ENCODE peak calls at places on chromosomes 5 and 9, in four cellular contexts. One of them, this sample, is unnamed.

GRCh38 chr9:16954032-16954431 is 83.6 kb upstream of the BNC2 start:
- DNase-seq in suprapubic skin: no peak
- DNase-seq in ecto neural progenitor cell: no peak
- DNase-seq in kidney epithelial cell: no peak
- DNase-seq in this sample: peak

GRCh38 chr5:33370135-33370472 is 70.7 kb upstream of the TARS1 start:
- DNase-seq in suprapubic skin: no peak
- DNase-seq in ecto neural progenitor cell: no peak
- DNase-seq in kidney epithelial cell: peak
- DNase-seq in this sample: peak

GRCh38 chr5:10759111-10759510 is 1.9 kb downstream of the DAP start:
- DNase-seq in suprapubic skin: no peak
- DNase-seq in ecto neural progenitor cell: no peak
- DNase-seq in kidney epithelial cell: no peak
- DNase-seq in this sample: no peak

GRCh38 chr9:127608104-127608966 is 3.7 kb upstream of the STXBP1 start:
- DNase-seq in suprapubic skin: peak
- DNase-seq in ecto neural progenitor cell: peak
- DNase-seq in kidney epithelial cell: no peak
- DNase-seq in this sample: peak

GRCh38 chr9:32294051-32294600 is 90.3 kb upstream of the ACO1 start:
- DNase-seq in suprapubic skin: no peak
- DNase-seq in ecto neural progenitor cell: no peak
- DNase-seq in kidney epithelial cell: no peak
- DNase-seq in this sample: peak

GRCh38 chr5:148911386-148911785 is 85.0 kb downstream of the ADRB2 start:
- DNase-seq in suprapubic skin: no peak
- DNase-seq in ecto neural progenitor cell: no peak
- DNase-seq in kidney epithelial cell: no peak
- DNase-seq in this sample: no peak

GRCh38 chr9:6197330-6197729 is 18.3 kb upstream of the IL33 start:
- DNase-seq in suprapubic skin: no peak
- DNase-seq in ecto neural progenitor cell: no peak
- DNase-seq in kidney epithelial cell: no peak
- DNase-seq in this sample: no peak

GRCh38 chr5:66329078-66329477 is 185.0 kb downstream of the SREK1 start:
- DNase-seq in suprapubic skin: no peak
- DNase-seq in ecto neural progenitor cell: peak
- DNase-seq in kidney epithelial cell: no peak
- DNase-seq in this sample: no peak

GRCh38 chr9:114314256-114314867 is 8.5 kb upstream of the ORM1 start:
- DNase-seq in suprapubic skin: no peak
- DNase-seq in ecto neural progenitor cell: peak
- DNase-seq in kidney epithelial cell: no peak
- DNase-seq in this sample: no peak

GRCh38 chr5:122154910-122155309 is 25.6 kb downstream of the ZNF474 start:
- DNase-seq in suprapubic skin: peak
- DNase-seq in ecto neural progenitor cell: no peak
- DNase-seq in kidney epithelial cell: no peak
- DNase-seq in this sample: peak

GRCh38 chr9:130327781-130328348 is 62.3 kb downstream of the HMCN2 start:
- DNase-seq in suprapubic skin: peak
- DNase-seq in ecto neural progenitor cell: no peak
- DNase-seq in kidney epithelial cell: no peak
- DNase-seq in this sample: peak

GRCh38 chr5:142697356-142697807 is 11.5 kb upstream of the FGF1 start:
- DNase-seq in suprapubic skin: no peak
- DNase-seq in ecto neural progenitor cell: no peak
- DNase-seq in kidney epithelial cell: no peak
- DNase-seq in this sample: peak

GRCh38 chr9:14320272-14321245 is 6.6 kb upstream of the NFIB start:
- DNase-seq in suprapubic skin: no peak
- DNase-seq in ecto neural progenitor cell: no peak
- DNase-seq in kidney epithelial cell: no peak
- DNase-seq in this sample: peak

GRCh38 chr9:14960881-14961280 is 50.7 kb upstream of the FREM1 start:
- DNase-seq in suprapubic skin: no peak
- DNase-seq in ecto neural progenitor cell: no peak
- DNase-seq in kidney epithelial cell: no peak
- DNase-seq in this sample: no peak

GRCh38 chr5:179204572-179204971 is 140.7 kb downstream of the ADAMTS2 start:
- DNase-seq in suprapubic skin: no peak
- DNase-seq in ecto neural progenitor cell: no peak
- DNase-seq in kidney epithelial cell: no peak
- DNase-seq in this sample: no peak

GRCh38 chr9:23581936-23582335 is 244.1 kb downstream of the ELAVL2 start:
- DNase-seq in suprapubic skin: no peak
- DNase-seq in ecto neural progenitor cell: no peak
- DNase-seq in kidney epithelial cell: peak
- DNase-seq in this sample: no peak

This sample was measured in fibroblast of villous mesenchyme.